ENCODE peak calls at places on chromosomes 2 and 18, in six cellular contexts. E is cardiac fibroblast; Z is left ventricle myocardium inferior; I is CD8-positive, alpha-beta T cell; N is epithelial cell of esophagus; G is tibial nerve. J is an unnamed sample.

GRCh38 chr2:174330945-174331619 is 3.7 kb upstream of the SP9 start:
- DNase-seq in E (no peak), Z (no peak), I (no peak), N (no peak), G (no peak), J (no peak)

GRCh38 chr2:68935471-68935870 is 17.2 kb downstream of the GKN2 start:
- DNase-seq in E (no peak), Z (no peak), I (no peak), N (no peak), G (no peak), J (no peak)

GRCh38 chr2:170571612-170572011 is 143.5 kb upstream of the SP5 start:
- DNase-seq in E (no peak), Z (no peak), I (no peak), N (peak), G (no peak), J (no peak)

GRCh38 chr2:193267496-193268002 is 1072.8 kb upstream of the TMEFF2 start:
- DNase-seq in E (no peak), Z (no peak), I (no peak), N (no peak), G (no peak), J (no peak)

GRCh38 chr2:15606481-15607441 is 15.1 kb downstream of the DDX1 start:
- DNase-seq in E (no peak), Z (no peak), I (no peak), N (no peak), G (no peak), J (no peak)

GRCh38 chr2:174208026-174208425 is 40.3 kb downstream of the OLA1 start:
- DNase-seq in E (no peak), Z (no peak), I (no peak), N (no peak), G (no peak), J (no peak)

GRCh38 chr18:32470136-32470712 is 458 bp downstream of the GAREM1 start:
- DNase-seq in E (peak), Z (peak), I (no peak), N (peak), G (peak), J (peak)

GRCh38 chr2:168198476-168199192 is 48.8 kb downstream of the STK39 start:
- DNase-seq in E (peak), Z (no peak), I (no peak), N (peak), G (no peak), J (no peak)

GRCh38 chr2:172429351-172429968 is 2.1 kb downstream of the ITGA6 start:
- DNase-seq in E (no peak), Z (no peak), I (no peak), N (peak), G (no peak), J (no peak)

GRCh38 chr2:113918229-113918628 is 28.3 kb downstream of the ACTR3 start:
- DNase-seq in E (no peak), Z (no peak), I (no peak), N (no peak), G (no peak), J (no peak)

GRCh38 chr2:138948070-138948539 is 167.9 kb upstream of the NXPH2 start:
- DNase-seq in E (peak), Z (no peak), I (no peak), N (peak), G (peak), J (peak)

GRCh38 chr2:106956416-106956815 is 70.4 kb upstream of the ST6GAL2 start:
- DNase-seq in E (no peak), Z (no peak), I (no peak), N (no peak), G (no peak), J (peak)

GRCh38 chr2:234793211-234793610 is 158.6 kb upstream of the SH3BP4 start:
- DNase-seq in E (no peak), Z (no peak), I (no peak), N (no peak), G (no peak), J (no peak)

GRCh38 chr18:28204154-28204553 is 27.2 kb upstream of the CDH2 start:
- DNase-seq in E (peak), Z (no peak), I (no peak), N (peak), G (no peak), J (peak)

GRCh38 chr2:200081221-200081620 is 125.8 kb downstream of the MAIP1 start:
- DNase-seq in E (no peak), Z (no peak), I (no peak), N (no peak), G (no peak), J (no peak)

GRCh38 chr2:55408098-55408882 is 11.4 kb downstream of the CCDC88A start:
- DNase-seq in E (peak), Z (no peak), I (no peak), N (no peak), G (no peak), J (peak)

GRCh38 chr18:50009772-50010171 is 185.2 kb downstream of the MYO5B start:
- DNase-seq in E (peak), Z (no peak), I (peak), N (peak), G (no peak), J (peak)

GRCh38 chr2:64989982-64990614 is 899 bp downstream of the SLC1A4 start:
- DNase-seq in E (no peak), Z (no peak), I (no peak), N (peak), G (no peak), J (no peak)

GRCh38 chr18:35458271-35458670 is 39.5 kb downstream of the INO80C start:
- DNase-seq in E (no peak), Z (no peak), I (no peak), N (no peak), G (no peak), J (no peak)

GRCh38 chr2:128412181-128412871 is 93.7 kb upstream of the HS6ST1 start:
- DNase-seq in E (no peak), Z (no peak), I (no peak), N (no peak), G (no peak), J (no peak)

GRCh38 chr2:18910843-18911242 is 321.5 kb upstream of the NT5C1B start:
- DNase-seq in E (peak), Z (no peak), I (no peak), N (peak), G (no peak), J (peak)

GRCh38 chr2:201968476-201968875 is 65.2 kb upstream of the FZD7 start:
- DNase-seq in E (no peak), Z (no peak), I (no peak), N (no peak), G (no peak), J (no peak)

GRCh38 chr18:8293184-8293583 is 316.1 kb upstream of the RAB12 start:
- DNase-seq in E (no peak), Z (no peak), I (no peak), N (no peak), G (no peak), J (no peak)

GRCh38 chr2:222774941-222775340 is 85.9 kb upstream of the ACSL3 start:
- DNase-seq in E (no peak), Z (no peak), I (no peak), N (peak), G (no peak), J (no peak)

GRCh38 chr2:191165190-191165643 is 14.4 kb upstream of the STAT4 start:
- DNase-seq in E (peak), Z (no peak), I (no peak), N (peak), G (no peak), J (peak)

GRCh38 chr18:8696749-8697211 is 8.6 kb upstream of the MTCL1 start:
- DNase-seq in E (peak), Z (peak), I (peak), N (peak), G (peak), J (peak)

GRCh38 chr2:51997571-51997970 is 965.6 kb upstream of the NRXN1 start:
- DNase-seq in E (peak), Z (no peak), I (no peak), N (no peak), G (no peak), J (peak)

GRCh38 chr18:14936313-14936712 is 188.3 kb downstream of the ANKRD30B start:
- DNase-seq in E (no peak), Z (no peak), I (no peak), N (no peak), G (no peak), J (no peak)

GRCh38 chr2:196244966-196245365 is 73.6 kb upstream of the STK17B start:
- DNase-seq in E (peak), Z (no peak), I (no peak), N (peak), G (no peak), J (peak)

GRCh38 chr2:32564417-32565035 is 63.3 kb upstream of the TTC27 start:
- DNase-seq in E (no peak), Z (no peak), I (no peak), N (no peak), G (no peak), J (no peak)

GRCh38 chr2:113164930-113165585 is 8.7 kb upstream of the PSD4 start:
- DNase-seq in E (no peak), Z (no peak), I (no peak), N (no peak), G (no peak), J (no peak)

GRCh38 chr2:240574386-240575100 is 6.3 kb downstream of the RNPEPL1 start:
- DNase-seq in E (no peak), Z (peak), I (no peak), N (no peak), G (no peak), J (no peak)

GRCh38 chr2:19774788-19775156 is 127.0 kb downstream of the TTC32 start:
- DNase-seq in E (no peak), Z (no peak), I (no peak), N (no peak), G (no peak), J (no peak)

GRCh38 chr2:112794131-112794733 is 9.9 kb upstream of the IL1A start:
- DNase-seq in E (peak), Z (peak), I (no peak), N (peak), G (no peak), J (peak)

GRCh38 chr2:188798159-188798558 is 176.0 kb upstream of the COL3A1 start:
- DNase-seq in E (peak), Z (no peak), I (no peak), N (no peak), G (no peak), J (peak)

GRCh38 chr2:217857624-217858506 is 144.9 kb downstream of the TNS1 start:
- DNase-seq in E (no peak), Z (peak), I (no peak), N (no peak), G (no peak), J (no peak)

GRCh38 chr2:12456293-12457151 is 260.2 kb upstream of the TRIB2 start:
- DNase-seq in E (peak), Z (peak), I (peak), N (peak), G (peak), J (peak)

GRCh38 chr2:98580656-98581284 is 27.5 kb downstream of the COA5 start:
- DNase-seq in E (no peak), Z (no peak), I (no peak), N (no peak), G (no peak), J (no peak)

GRCh38 chr2:160994141-160995002 is 165.9 kb upstream of the TANK start:
- DNase-seq in E (peak), Z (peak), I (peak), N (peak), G (peak), J (peak)

DNA sequence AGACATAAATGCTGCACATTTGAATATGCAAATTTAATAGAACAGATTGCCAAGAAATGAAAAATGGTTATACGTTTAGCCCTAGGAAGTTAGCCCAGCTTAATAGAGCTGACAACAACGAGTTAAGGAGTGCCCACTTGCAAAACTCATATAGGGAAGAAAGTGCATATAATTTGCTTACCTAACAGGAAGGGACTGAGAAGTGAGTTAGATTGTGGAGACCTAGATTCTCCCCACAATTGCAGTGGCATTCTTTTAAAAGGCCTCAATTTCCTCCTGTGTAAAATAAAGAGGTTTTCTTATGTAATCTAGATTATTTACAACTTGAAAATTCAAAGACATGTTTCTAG is 642.8 kb upstream of the PIK3C3 start:
- DNase-seq in E (no peak), Z (no peak), I (no peak), N (no peak), G (no peak), J (no peak)
- H3K4me3 ChIP-seq in E (no peak), Z (no peak), I (no peak), N (no peak), G (no peak), J (no peak)

GRCh38 chr2:23708771-23709170 is 218.2 kb downstream of the ATAD2B start:
- DNase-seq in E (no peak), Z (no peak), I (no peak), N (no peak), G (no peak), J (no peak)
- TF ChIP-seq CTCF in E (no peak), Z (no peak), I (no peak), N (no peak), G (no peak), J (no peak)

GRCh38 chr2:71700041-71700879 is 246.9 kb downstream of the DYSF start:
- DNase-seq in E (no peak), Z (no peak), I (no peak), N (no peak), G (peak), J (no peak)
- H3K4me3 ChIP-seq in E (no peak), Z (no peak), I (no peak), N (no peak), G (no peak), J (no peak)

GRCh38 chr18:26495267-26495666 is 53.1 kb downstream of the KCTD1 start:
- DNase-seq in E (no peak), Z (no peak), I (no peak), N (peak), G (no peak), J (no peak)
- TF ChIP-seq CTCF in E (no peak), Z (no peak), I (no peak), N (no peak), G (no peak), J (no peak)

DNA sequence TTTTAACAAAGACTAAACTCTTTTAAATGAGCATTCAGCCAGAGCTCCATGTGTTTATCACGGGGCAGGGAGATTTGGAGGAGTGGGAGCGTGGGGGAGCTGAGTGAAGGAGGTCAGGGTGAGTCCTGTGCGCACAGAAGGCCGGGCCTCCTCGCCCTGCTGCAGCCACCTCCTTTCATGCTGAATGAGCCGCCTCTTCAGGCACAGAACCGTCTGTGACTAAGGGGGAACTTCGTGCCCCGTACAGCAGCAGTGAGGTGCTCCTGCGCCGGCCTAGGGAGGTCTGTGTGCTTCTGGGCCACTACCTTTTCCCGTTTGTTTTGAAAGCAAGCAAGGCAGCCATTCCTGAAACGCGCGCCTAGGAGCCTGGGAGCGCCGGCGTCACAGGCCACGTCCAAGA is 27.1 kb upstream of the ZNF516 start:
- DNase-seq in E (no peak), Z (no peak), I (no peak), N (no peak), G (no peak), J (peak)
- H3K4me3 ChIP-seq in E (no peak), Z (no peak), I (no peak), N (no peak), G (no peak), J (no peak)

GRCh38 chr2:16890081-16890480 is 224.4 kb upstream of the CYRIA start:
- DNase-seq in E (no peak), Z (no peak), I (no peak), N (peak), G (no peak), J (no peak)
- TF ChIP-seq CTCF in E (no peak), Z (no peak), I (no peak), N (no peak), G (no peak), J (no peak)

GRCh38 chr2:152464853-152465470 is 130.0 kb downstream of the FMNL2 start:
- DNase-seq in E (no peak), Z (no peak), I (no peak), N (no peak), G (no peak), J (no peak)

GRCh38 chr2:152467677-152468406 is 132.9 kb downstream of the FMNL2 start:
- DNase-seq in E (no peak), Z (no peak), I (no peak), N (no peak), G (no peak), J (no peak)

GRCh38 chr2:152466925-152467676 is 132.1 kb downstream of the FMNL2 start:
- DNase-seq in E (peak), Z (no peak), I (no peak), N (peak), G (no peak), J (peak)

GRCh38 chr2:152466041-152466440 is 131.1 kb downstream of the FMNL2 start:
- DNase-seq in E (peak), Z (no peak), I (no peak), N (peak), G (no peak), J (peak)

DNA sequence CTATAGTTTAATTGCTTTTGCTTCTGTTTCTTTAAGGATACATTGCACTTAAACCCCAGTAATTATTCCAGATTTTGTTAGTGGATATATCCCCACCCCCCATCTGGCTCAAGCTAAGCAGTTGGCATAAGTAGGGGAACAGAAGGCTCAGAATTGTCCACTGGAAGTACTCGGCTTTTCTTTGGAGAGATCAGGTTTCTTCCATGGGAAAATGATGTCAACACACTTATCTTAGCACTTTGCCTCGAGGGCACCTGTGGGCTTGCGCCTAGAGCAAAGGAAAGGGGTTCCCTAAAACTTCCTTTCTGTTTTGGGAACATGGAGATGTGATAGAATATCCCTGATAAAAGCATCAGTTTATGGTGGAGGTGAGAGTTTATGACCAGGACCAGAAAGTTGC is 130.6 kb downstream of the FMNL2 start:
- DNase-seq in E (no peak), Z (no peak), I (no peak), N (peak), G (no peak), J (no peak)
- H3K4me3 ChIP-seq in E (no peak), Z (no peak), I (no peak), N (no peak), G (no peak), J (no peak)

GRCh38 chr2:74399785-74400184 is 19.7 kb upstream of the DCTN1 start:
- DNase-seq in E (peak), Z (no peak), I (no peak), N (peak), G (no peak), J (peak)
- TF ChIP-seq CTCF in E (peak), Z (peak), I (peak), N (peak), G (peak), J (peak)

GRCh38 chr18:44638811-44639210 is 41.9 kb upstream of the SETBP1 start:
- DNase-seq in E (no peak), Z (no peak), I (no peak), N (peak), G (no peak), J (no peak)

GRCh38 chr18:44637210-44638051 is 43.3 kb upstream of the SETBP1 start:
- DNase-seq in E (peak), Z (no peak), I (no peak), N (peak), G (no peak), J (peak)

GRCh38 chr18:44635546-44635945 is 45.1 kb upstream of the SETBP1 start:
- DNase-seq in E (no peak), Z (no peak), I (no peak), N (no peak), G (no peak), J (no peak)

GRCh38 chr18:44638141-44638540 is 42.5 kb upstream of the SETBP1 start:
- DNase-seq in E (no peak), Z (no peak), I (no peak), N (no peak), G (no peak), J (no peak)

DNA sequence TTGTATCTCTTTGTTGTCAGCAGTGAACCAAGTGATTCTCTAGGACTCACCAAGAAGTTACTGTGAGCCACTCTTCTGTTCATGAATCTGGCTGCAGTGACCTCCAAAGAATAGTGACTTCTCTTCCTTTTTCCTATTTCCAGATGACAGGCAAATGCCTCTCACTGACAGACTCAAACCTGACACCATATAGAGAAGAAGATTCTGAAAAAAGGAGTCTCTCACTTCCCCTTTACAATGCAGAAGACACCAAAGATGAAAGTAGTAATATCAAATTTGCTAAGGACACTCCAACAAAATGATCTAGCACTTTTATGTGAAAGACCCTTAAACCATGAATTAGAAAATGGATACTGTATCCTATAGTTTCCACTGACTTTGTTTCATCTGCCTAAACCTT is 44.4 kb upstream of the SETBP1 start:
- DNase-seq in E (no peak), Z (no peak), I (no peak), N (no peak), G (no peak), J (no peak)
- H3K4me3 ChIP-seq in E (no peak), Z (no peak), I (no peak), N (no peak), G (no peak), J (no peak)

J was measured in fibroblast of pulmonary artery.